ENCODE peak calls at places on chromosome 12, in four cellular contexts. Q, G, A and J are unnamed samples. For H3K27me3, the result is how much of the 10 kb centered on the place peaks cover.

GRCh38 chr12:116665666-116666304 is 72.1 kb downstream of the SPRING1 start:
- DNase-seq in Q (no peak), A (no peak), G (no peak), J (no peak)

GRCh38 chr12:101707131-101707782 is 9.8 kb downstream of the CHPT1 start:
- DNase-seq in G (no peak), A (no peak), Q (peak), J (no peak)

GRCh38 chr12:26338574-26339572 is 143.5 kb downstream of the SSPN start:
- DNase-seq in A (no peak), G (no peak), Q (peak), J (no peak)

GRCh38 chr12:72523754-72524153 is 251.6 kb downstream of the TRHDE start:
- DNase-seq in A (no peak), Q (no peak), G (no peak), J (no peak)

GRCh38 chr12:91984571-91984970 is 161.1 kb downstream of the BTG1 start:
- DNase-seq in G (no peak), Q (no peak), A (no peak), J (no peak)

GRCh38 chr12:94266796-94267529 is 118.6 kb downstream of the PLXNC1 start:
- DNase-seq in G (no peak), A (no peak), Q (no peak), J (no peak)

GRCh38 chr12:52891044-52891443 is 13.8 kb downstream of the KRT8 start:
- DNase-seq in G (no peak), Q (no peak), A (no peak), J (no peak)

GRCh38 chr12:111444706-111445310 is 39.1 kb downstream of the SH2B3 start:
- DNase-seq in G (peak), Q (no peak), A (peak), J (peak)

GRCh38 chr12:108616941-108617858 is 16.5 kb downstream of the SELPLG start:
- DNase-seq in A (no peak), G (no peak), Q (peak), J (peak)

GRCh38 chr12:56189336-56189917 is at the start of gene SMARCC2:
- DNase-seq in A (peak), Q (peak), G (peak), J (peak)

GRCh38 chr12:102172436-102172835 is 25.2 kb downstream of the PMCH start:
- DNase-seq in A (no peak), G (no peak), Q (peak), J (no peak)

GRCh38 chr12:65556676-65557424 is 267.4 kb upstream of the HMGA2 start:
- DNase-seq in Q (peak), A (peak), G (peak), J (peak)

GRCh38 chr12:14854586-14855163 is 11.3 kb upstream of the ART4 start:
- DNase-seq in A (no peak), G (no peak), Q (no peak), J (no peak)

GRCh38 chr12:88782357-88782756 is 202.1 kb upstream of the KITLG start:
- DNase-seq in Q (no peak), A (no peak), G (no peak), J (no peak)

GRCh38 chr12:120661432-120661831 is 21.0 kb downstream of the CABP1 start:
- DNase-seq in Q (no peak), A (no peak), G (no peak), J (no peak)

GRCh38 chr12:31005944-31006361 is 67.7 kb upstream of the DDX11 start:
- DNase-seq in G (no peak), A (no peak), Q (peak), J (no peak)

GRCh38 chr12:27555928-27556778 is 32.1 kb downstream of the PPFIBP1 start:
- DNase-seq in G (no peak), A (no peak), Q (peak), J (no peak)

GRCh38 chr12:63353559-63353958 is 202.6 kb upstream of the AVPR1A start:
- DNase-seq in G (no peak), Q (peak), A (no peak), J (no peak)

GRCh38 chr12:89947437-89948265 is 239.0 kb upstream of the ATP2B1 start:
- DNase-seq in G (peak), A (peak), Q (peak), J (no peak)

GRCh38 chr12:58765076-58765475 is 155.2 kb downstream of the LRIG3 start:
- DNase-seq in Q (no peak), A (no peak), G (no peak), J (no peak)

GRCh38 chr12:86827409-86827808 is 571.2 kb upstream of the MGAT4C start:
- DNase-seq in G (no peak), A (no peak), Q (no peak), J (no peak)

GRCh38 chr12:46369474-46370379 is 2.8 kb downstream of the SLC38A2 start:
- DNase-seq in Q (no peak), A (no peak), G (no peak), J (no peak)

GRCh38 chr12:22631863-22632463 is 7.0 kb downstream of the ETNK1 start:
- DNase-seq in A (no peak), Q (no peak), G (peak), J (no peak)

GRCh38 chr12:31526158-31526546 is 64.8 kb downstream of the DENND5B start:
- DNase-seq in A (no peak), Q (no peak), G (no peak), J (no peak)

GRCh38 chr12:92158711-92159534 is 13.3 kb upstream of the BTG1 start:
- DNase-seq in Q (no peak), A (no peak), G (no peak), J (no peak)

GRCh38 chr12:44431647-44432352 is 444.3 kb downstream of the NELL2 start:
- DNase-seq in G (no peak), A (no peak), Q (no peak), J (no peak)

GRCh38 chr12:94701711-94702110 is 51.4 kb upstream of the TMCC3 start:
- DNase-seq in Q (no peak), G (no peak), A (no peak), J (no peak)

GRCh38 chr12:115507951-115508722 is 769.4 kb downstream of the MED13L start:
- DNase-seq in A (no peak), Q (no peak), G (peak), J (peak)

GRCh38 chr12:85188609-85189008 is 91.4 kb upstream of the ALX1 start:
- DNase-seq in A (no peak), Q (no peak), G (no peak), J (no peak)

GRCh38 chr12:113000433-113000832 is 22.1 kb downstream of the OAS2 start:
- DNase-seq in G (no peak), Q (no peak), A (no peak), J (no peak)

GRCh38 chr12:122147514-122148290 is 26.3 kb downstream of the IL31 start:
- DNase-seq in G (no peak), Q (no peak), A (no peak), J (no peak)

GRCh38 chr12:29773076-29773475 is 10.7 kb downstream of the TMTC1 start:
- DNase-seq in A (no peak), G (no peak), Q (no peak), J (no peak)

GRCh38 chr12:203462-204260 is 10.3 kb downstream of the SLC6A12 start:
- DNase-seq in G (peak), A (peak), Q (no peak), J (peak)

GRCh38 chr12:201361-201760 is 12.6 kb downstream of the SLC6A12 start:
- DNase-seq in G (no peak), Q (no peak), A (no peak), J (no peak)

GRCh38 chr12:204261-204678 is 9.7 kb downstream of the SLC6A12 start:
- DNase-seq in Q (no peak), A (no peak), G (no peak), J (no peak)

GRCh38 chr12:202081-202731 is 11.8 kb downstream of the SLC6A12 start:
- DNase-seq in A (no peak), Q (no peak), G (no peak), J (peak)

DNA sequence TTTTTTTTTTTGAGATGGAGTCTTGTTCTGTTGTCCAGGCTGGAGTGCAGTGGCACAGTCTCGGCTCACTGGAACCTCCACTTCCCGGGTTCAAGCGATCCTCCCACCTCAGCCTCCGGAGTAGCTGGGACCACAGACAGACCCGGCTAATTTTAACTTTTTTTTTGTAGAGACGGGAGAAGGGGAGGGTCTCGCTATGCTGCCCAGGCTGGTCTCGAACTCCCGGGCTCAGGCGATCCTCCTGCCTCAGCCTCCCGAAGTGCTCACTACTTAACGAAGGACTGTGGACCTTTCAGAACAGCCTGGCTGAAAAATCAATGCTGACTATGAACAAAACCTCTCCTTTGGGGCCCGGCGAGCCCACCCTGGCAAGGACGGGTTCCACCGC is 10.9 kb downstream of the SLC6A12 start:
- DNase-seq in G (no peak), Q (no peak), A (no peak), J (no peak)
- H3K27ac ChIP-seq in G (no peak), Q (no peak), A (no peak), J (no peak)

DNA sequence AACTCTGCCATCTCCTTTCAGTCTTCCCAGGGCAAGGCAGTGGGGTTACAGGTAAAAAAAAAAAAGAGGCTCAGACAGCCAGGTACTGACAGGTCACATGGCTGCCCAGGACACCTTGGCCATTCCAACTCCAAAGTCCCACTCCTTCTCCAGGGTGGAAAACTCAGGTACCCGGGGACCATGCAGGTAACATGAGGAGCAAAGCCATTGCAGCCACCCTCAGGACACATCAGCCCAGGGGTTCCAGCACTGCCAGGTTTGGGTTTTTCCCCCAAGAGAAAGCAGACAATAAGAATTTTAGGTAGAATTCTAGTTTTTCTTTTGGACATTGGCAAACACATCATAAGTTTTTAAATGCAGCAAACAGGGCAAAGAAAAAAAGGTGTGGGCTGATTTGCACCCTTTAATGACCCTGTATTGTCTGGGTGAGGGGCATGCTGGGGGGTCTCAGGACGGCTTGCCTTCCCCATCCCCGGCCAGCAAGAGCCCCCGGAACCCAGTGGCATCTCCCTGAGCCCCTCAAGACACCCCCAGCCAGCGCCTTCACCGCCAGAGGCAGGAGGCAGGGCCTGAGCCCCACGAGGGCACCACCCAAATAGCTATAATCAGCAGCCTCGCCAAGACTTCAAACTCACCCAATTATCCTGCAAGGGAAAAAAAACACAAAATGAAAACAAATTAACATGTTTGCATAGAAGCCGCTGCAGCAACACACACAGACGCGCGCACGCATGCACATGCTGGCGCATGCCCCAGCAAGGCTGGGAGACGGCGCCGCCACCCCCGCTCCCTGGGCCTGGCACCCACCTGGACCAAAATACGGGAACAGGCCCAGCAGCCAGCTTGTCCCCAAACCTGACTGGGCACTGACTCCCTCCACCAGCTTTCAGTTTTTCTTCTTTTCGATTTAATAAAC is 15.6 kb downstream of the FAM222A start:
- DNase-seq in G (no peak), Q (no peak), A (no peak), J (peak)
- H3K27me3 ChIP-seq in G (under half), Q (under half), A (under half), J (under half)

GRCh38 chr12:54395545-54395944 is 11.0 kb upstream of the ZNF385A start:
- DNase-seq in G (no peak), Q (no peak), A (no peak), J (peak)

GRCh38 chr12:54398218-54398617 is 13.7 kb upstream of the ZNF385A start:
- DNase-seq in Q (no peak), A (no peak), G (no peak), J (no peak)

GRCh38 chr12:54401127-54401526 is 16.6 kb upstream of the ZNF385A start:
- DNase-seq in A (peak), G (no peak), Q (no peak), J (no peak)

GRCh38 chr12:54397157-54397556 is 12.6 kb upstream of the ZNF385A start:
- DNase-seq in A (no peak), G (no peak), Q (no peak), J (no peak)

DNA sequence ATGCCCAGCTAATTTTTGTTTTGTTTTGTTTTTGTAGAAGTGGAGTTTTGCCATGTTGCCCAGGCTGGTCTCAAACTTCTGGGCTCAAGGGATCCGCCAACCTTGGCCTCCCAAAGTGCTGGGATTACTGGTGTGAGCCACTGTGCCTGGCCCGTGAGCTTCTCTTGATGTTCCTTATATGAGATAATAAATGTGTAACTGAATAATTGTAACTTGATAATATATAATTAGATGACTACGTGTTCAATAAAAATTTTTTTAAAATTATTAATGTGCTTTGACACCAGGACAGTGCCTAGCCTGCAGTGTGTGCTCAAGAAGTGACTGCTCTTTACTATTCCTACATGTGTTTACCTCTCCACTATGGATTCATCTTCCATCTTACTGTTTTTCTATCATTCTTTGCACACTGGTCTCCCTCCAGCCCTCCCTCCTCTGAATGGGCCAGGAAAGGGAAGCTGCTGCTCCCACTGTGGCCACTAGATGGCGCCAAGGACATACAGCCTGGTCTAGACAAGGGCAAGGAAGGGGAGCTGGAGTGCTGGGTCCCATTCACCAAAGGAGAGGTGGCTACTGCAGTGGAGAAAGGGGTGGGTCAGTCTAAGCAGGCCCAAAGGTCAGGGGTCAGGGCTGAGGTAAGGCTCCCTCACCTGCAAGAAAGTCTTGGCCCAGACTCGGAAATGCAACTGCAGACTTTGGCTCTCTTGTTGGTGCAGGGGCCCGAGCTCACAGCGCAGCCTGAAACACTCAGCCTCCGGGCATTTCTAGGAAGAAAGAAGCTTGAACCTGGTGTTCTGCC is 14.7 kb upstream of the ZNF385A start:
- DNase-seq in Q (peak), A (peak), G (peak), J (peak)
- H3K27ac ChIP-seq in Q (no peak), A (no peak), G (no peak), J (no peak)

GRCh38 chr12:69822205-69822860 is 2.7 kb upstream of the MYRFL start:
- DNase-seq in G (no peak), A (no peak), Q (no peak), J (no peak)

GRCh38 chr12:69824956-69825355 is at the start of gene MYRFL:
- DNase-seq in A (no peak), Q (no peak), G (no peak), J (no peak)

GRCh38 chr12:69821032-69821431 is 4.0 kb upstream of the MYRFL start:
- DNase-seq in Q (peak), G (no peak), A (no peak), J (no peak)

GRCh38 chr12:69821441-69822204 is 3.4 kb upstream of the MYRFL start:
- DNase-seq in G (no peak), A (no peak), Q (peak), J (no peak)

DNA sequence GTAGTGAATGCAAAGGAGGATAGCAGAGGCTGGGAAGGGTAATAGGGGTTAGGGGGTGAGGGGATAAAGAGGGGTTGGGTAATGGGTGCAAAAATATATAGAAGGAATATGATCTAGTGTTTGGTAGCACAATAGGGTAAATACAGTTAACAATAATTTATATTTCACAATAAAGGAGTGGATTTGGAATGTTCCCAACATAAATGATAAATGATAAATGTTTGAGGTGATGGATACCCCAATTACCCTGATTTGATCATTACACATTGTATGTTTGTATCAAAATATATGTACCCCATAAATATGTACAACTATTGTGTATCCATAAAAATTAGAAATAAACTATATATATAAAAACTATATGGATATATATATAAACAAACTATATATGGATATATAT is 999 bp upstream of the MYRFL start:
- DNase-seq in Q (no peak), A (no peak), G (no peak), J (no peak)
- H3K27me3 ChIP-seq in Q (under half), A (under half), G (under half), J (under half)

GRCh38 chr12:129827102-129827873 is 76.5 kb downstream of the TMEM132D start:
- DNase-seq in A (no peak), G (no peak), Q (no peak), J (no peak)
- H3K27ac ChIP-seq in A (no peak), G (no peak), Q (no peak), J (no peak)

GRCh38 chr12:49293056-49293956 is 1.6 kb upstream of the PRPH start:
- DNase-seq in G (no peak), A (no peak), Q (no peak), J (no peak)
- H3K27me3 ChIP-seq in G (half or more), A (under half), Q (under half), J (half or more)

DNA sequence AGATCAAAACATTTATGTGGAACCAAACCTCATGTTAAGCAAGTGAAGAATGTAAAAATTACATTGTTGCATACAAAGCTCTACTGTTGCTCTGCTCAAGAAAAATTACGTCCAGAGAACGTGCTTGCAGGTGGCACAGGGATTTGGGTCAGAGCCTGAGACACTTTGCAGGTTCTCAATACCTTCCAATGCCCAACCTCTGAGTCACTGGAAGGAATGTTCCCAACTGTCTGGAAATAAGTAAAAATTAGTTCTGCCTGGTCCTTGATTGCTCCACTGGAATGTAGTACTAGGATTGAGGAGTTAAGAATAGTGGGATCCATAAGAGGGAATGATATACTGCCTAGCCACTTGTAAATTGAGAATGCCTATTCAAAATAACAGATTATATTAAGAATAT is 2.8 kb upstream of the IFNG start:
- DNase-seq in G (no peak), A (no peak), Q (no peak), J (no peak)
- H3K27ac ChIP-seq in G (no peak), A (no peak), Q (no peak), J (no peak)